ENCODE peak calls at places on chromosomes 13 and 19, in five cellular contexts. One of them, this sample, is unnamed.

GRCh38 chr19:47713046-47714021 is at the start of gene EHD2:
- DNase-seq in AG09319: peak; percentile 68
- DNase-seq in left ventricle myocardium inferior: peak; percentile 77
- DNase-seq in lower leg skin: peak; percentile 53
- DNase-seq in lung: peak; percentile 74
- DNase-seq in this sample: peak; percentile 81

GRCh38 chr13:25882732-25883357 is 169.0 kb downstream of the SHISA2 start:
- DNase-seq in AG09319: no peak
- DNase-seq in left ventricle myocardium inferior: no peak
- DNase-seq in lower leg skin: no peak
- DNase-seq in lung: no peak
- DNase-seq in this sample: peak; percentile 78

GRCh38 chr19:17125052-17125727 is 49.6 kb downstream of the MYO9B start:
- DNase-seq in AG09319: no peak
- DNase-seq in left ventricle myocardium inferior: no peak
- DNase-seq in lower leg skin: no peak
- DNase-seq in lung: no peak
- DNase-seq in this sample: peak; percentile 39

GRCh38 chr19:14393303-14393702 is 12.1 kb downstream of the ADGRE5 start:
- DNase-seq in AG09319: no peak
- DNase-seq in left ventricle myocardium inferior: no peak
- DNase-seq in lower leg skin: no peak
- DNase-seq in lung: no peak
- DNase-seq in this sample: no peak

GRCh38 chr19:44891016-44891882 is at the start of gene TOMM40:
- DNase-seq in AG09319: peak; percentile 99
- DNase-seq in left ventricle myocardium inferior: peak; percentile 100
- DNase-seq in lower leg skin: no peak
- DNase-seq in lung: no peak
- DNase-seq in this sample: no peak

GRCh38 chr13:37791699-37792098 is 77.9 kb downstream of the TRPC4 start:
- DNase-seq in AG09319: no peak
- DNase-seq in left ventricle myocardium inferior: no peak
- DNase-seq in lower leg skin: no peak
- DNase-seq in lung: no peak
- DNase-seq in this sample: no peak

GRCh38 chr19:31574251-31574973 is 225.2 kb upstream of the TSHZ3 start:
- DNase-seq in AG09319: no peak
- DNase-seq in left ventricle myocardium inferior: no peak
- DNase-seq in lower leg skin: no peak
- DNase-seq in lung: no peak
- DNase-seq in this sample: no peak

GRCh38 chr13:52980695-52981094 is 47.9 kb upstream of the OLFM4 start:
- DNase-seq in AG09319: no peak
- DNase-seq in left ventricle myocardium inferior: no peak
- DNase-seq in lower leg skin: no peak
- DNase-seq in lung: no peak
- DNase-seq in this sample: no peak

GRCh38 chr19:39582891-39583625 is 19.3 kb upstream of the LGALS13 start:
- DNase-seq in AG09319: no peak
- DNase-seq in left ventricle myocardium inferior: no peak
- DNase-seq in lower leg skin: no peak
- DNase-seq in lung: no peak
- DNase-seq in this sample: no peak

GRCh38 chr13:23159205-23159586 is 21.6 kb upstream of the SGCG start:
- DNase-seq in AG09319: no peak
- DNase-seq in left ventricle myocardium inferior: peak; percentile 33
- DNase-seq in lower leg skin: no peak
- DNase-seq in lung: no peak
- DNase-seq in this sample: peak; percentile 29

GRCh38 chr13:109809216-109809890 is 23.0 kb upstream of the IRS2 start:
- DNase-seq in AG09319: no peak
- DNase-seq in left ventricle myocardium inferior: no peak
- DNase-seq in lower leg skin: no peak
- DNase-seq in lung: no peak
- DNase-seq in this sample: no peak

GRCh38 chr19:31334101-31334848 is 15.0 kb downstream of the TSHZ3 start:
- DNase-seq in AG09319: no peak
- DNase-seq in left ventricle myocardium inferior: no peak
- DNase-seq in lower leg skin: no peak
- DNase-seq in lung: no peak
- DNase-seq in this sample: peak; percentile 72

GRCh38 chr13:27053902-27054595 is 117.6 kb downstream of the USP12 start:
- DNase-seq in AG09319: peak; percentile 49
- DNase-seq in left ventricle myocardium inferior: no peak
- DNase-seq in lower leg skin: no peak
- DNase-seq in lung: no peak
- DNase-seq in this sample: peak; percentile 35

GRCh38 chr13:107170270-107170931 is 602.5 kb upstream of the ARGLU1 start:
- DNase-seq in AG09319: no peak
- DNase-seq in left ventricle myocardium inferior: no peak
- DNase-seq in lower leg skin: no peak
- DNase-seq in lung: no peak
- DNase-seq in this sample: no peak

GRCh38 chr13:98507060-98507797 is 69.7 kb downstream of the STK24 start:
- DNase-seq in AG09319: no peak
- DNase-seq in left ventricle myocardium inferior: peak; percentile 72
- DNase-seq in lower leg skin: no peak
- DNase-seq in lung: peak; percentile 61
- DNase-seq in this sample: peak; percentile 64

GRCh38 chr19:9836021-9836420 is 903 bp downstream of the PIN1 start:
- DNase-seq in AG09319: no peak
- DNase-seq in left ventricle myocardium inferior: no peak
- DNase-seq in lower leg skin: no peak
- DNase-seq in lung: no peak
- DNase-seq in this sample: peak; percentile 60

GRCh38 chr19:2202366-2202765 is 33.8 kb downstream of the PLEKHJ1 start:
- DNase-seq in AG09319: no peak
- DNase-seq in left ventricle myocardium inferior: no peak
- DNase-seq in lower leg skin: no peak
- DNase-seq in lung: no peak
- DNase-seq in this sample: no peak

GRCh38 chr13:44815507-44816074 is 173.7 kb downstream of the NUFIP1 start:
- DNase-seq in AG09319: peak; percentile 68
- DNase-seq in left ventricle myocardium inferior: no peak
- DNase-seq in lower leg skin: peak; percentile 47
- DNase-seq in lung: peak; percentile 72
- DNase-seq in this sample: peak; percentile 99

GRCh38 chr13:79679334-79679733 is 198.4 kb downstream of the NDFIP2 start:
- DNase-seq in AG09319: peak; percentile 47
- DNase-seq in left ventricle myocardium inferior: peak; percentile 51
- DNase-seq in lower leg skin: peak; percentile 75
- DNase-seq in lung: peak; percentile 76
- DNase-seq in this sample: peak; percentile 88

GRCh38 chr19:4516939-4517300 is 1.4 kb downstream of the PLIN4 start:
- DNase-seq in AG09319: no peak
- DNase-seq in left ventricle myocardium inferior: peak; percentile 54
- DNase-seq in lower leg skin: no peak
- DNase-seq in lung: no peak
- DNase-seq in this sample: no peak

GRCh38 chr19:37306383-37306963 is 64.4 kb upstream of the ZNF527 start:
- DNase-seq in AG09319: no peak
- DNase-seq in left ventricle myocardium inferior: no peak
- DNase-seq in lower leg skin: no peak
- DNase-seq in lung: no peak
- DNase-seq in this sample: no peak

DNA sequence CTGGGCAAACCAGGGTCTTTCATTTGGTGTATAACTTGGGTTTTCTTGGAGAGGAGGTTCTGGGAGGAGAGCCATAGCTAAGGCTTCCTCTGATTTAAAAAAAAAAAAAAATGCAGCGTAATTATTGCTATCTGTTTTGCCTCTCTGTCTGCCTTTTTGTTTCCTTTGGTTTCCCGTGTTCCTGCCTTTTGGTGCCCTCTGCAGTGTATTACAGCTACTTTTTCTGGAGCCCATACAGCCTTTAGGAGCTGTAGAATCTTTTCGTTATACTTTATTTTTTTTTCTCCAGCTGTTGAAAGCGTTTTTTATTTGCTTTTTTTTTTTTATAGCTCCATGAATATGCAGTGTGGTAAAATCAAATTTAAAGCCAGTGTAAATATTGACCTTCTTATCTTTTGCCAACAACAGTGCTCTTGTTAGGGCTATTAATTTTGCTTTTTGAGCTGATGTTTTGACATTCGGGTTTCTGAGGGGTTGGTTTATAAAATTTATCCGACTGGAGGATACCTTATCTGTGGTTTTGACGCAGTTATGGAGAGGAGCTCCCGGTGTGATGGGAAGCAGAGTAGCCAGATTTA is 38.1 kb downstream of the ZNF493 start:
- DNase-seq in AG09319: no peak
- DNase-seq in left ventricle myocardium inferior: no peak
- DNase-seq in lower leg skin: no peak
- DNase-seq in lung: no peak
- DNase-seq in this sample: no peak
- TF ChIP-seq CTCF in AG09319: no peak
- TF ChIP-seq CTCF in left ventricle myocardium inferior: no peak
- TF ChIP-seq CTCF in lower leg skin: no peak
- TF ChIP-seq CTCF in lung: no peak
- TF ChIP-seq CTCF in this sample: no peak

DNA sequence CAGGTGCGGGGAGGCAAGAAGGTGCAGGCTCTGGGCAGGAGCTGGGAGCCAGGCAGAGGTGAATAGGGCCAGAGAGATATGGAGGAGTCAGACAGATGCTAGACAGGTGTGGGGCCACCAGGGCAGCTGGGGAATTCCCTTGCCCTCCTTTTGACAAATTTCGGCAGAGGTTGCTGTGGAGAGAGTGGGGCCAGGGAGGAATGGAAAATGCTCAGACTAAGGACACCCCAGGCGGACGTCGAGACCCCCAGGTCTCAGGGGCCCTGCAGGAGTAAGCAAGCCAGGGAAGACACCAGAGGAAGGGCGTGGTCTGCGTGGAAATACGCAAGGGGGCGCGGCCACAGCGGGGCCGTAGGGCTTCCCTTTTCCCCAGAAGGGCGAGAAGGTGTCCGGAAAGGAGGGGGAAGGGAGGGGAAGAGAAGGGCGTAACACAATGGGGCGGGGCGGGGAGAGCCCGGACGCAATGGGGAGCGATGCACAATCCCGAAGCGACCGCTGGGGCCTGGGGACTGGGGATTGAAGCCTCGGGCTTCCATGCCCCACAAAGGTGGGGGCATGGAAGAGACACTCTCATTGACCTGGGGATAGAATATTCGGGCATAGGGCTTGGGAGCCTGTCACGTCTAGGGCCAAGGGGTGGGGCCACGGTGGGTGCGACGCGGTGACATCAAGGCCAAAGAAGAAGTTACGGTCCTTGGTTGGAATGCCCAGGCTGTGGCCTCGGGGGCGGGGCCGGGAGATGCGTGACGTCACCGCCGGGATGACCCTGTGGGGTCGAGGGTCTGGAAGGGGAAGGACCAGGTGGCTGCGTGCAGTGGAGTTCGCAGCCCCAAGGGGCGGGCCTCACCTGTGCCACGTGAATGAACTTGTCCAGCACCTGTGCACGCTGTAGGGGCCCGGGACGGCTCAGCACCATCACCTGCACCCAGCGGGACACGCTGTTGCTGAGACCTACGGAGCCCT is 8.2 kb downstream of the RASGRP4 start:
- DNase-seq in AG09319: no peak
- DNase-seq in left ventricle myocardium inferior: peak; percentile 65
- DNase-seq in lower leg skin: peak; percentile 65
- DNase-seq in lung: peak; percentile 77
- DNase-seq in this sample: no peak
- TF ChIP-seq CTCF in AG09319: no peak
- TF ChIP-seq CTCF in left ventricle myocardium inferior: no peak
- TF ChIP-seq CTCF in lower leg skin: no peak
- TF ChIP-seq CTCF in lung: no peak
- TF ChIP-seq CTCF in this sample: no peak

GRCh38 chr19:13029893-13030292 is 34.6 kb downstream of the NFIX start:
- DNase-seq in AG09319: no peak
- DNase-seq in left ventricle myocardium inferior: no peak
- DNase-seq in lower leg skin: no peak
- DNase-seq in lung: no peak
- DNase-seq in this sample: no peak
- TF ChIP-seq CTCF in AG09319: peak; percentile 46
- TF ChIP-seq CTCF in left ventricle myocardium inferior: peak; percentile 55
- TF ChIP-seq CTCF in lower leg skin: no peak
- TF ChIP-seq CTCF in lung: no peak
- TF ChIP-seq CTCF in this sample: peak; percentile 50

GRCh38 chr19:8021374-8021773 is 15.9 kb upstream of the ELAVL1 start:
- DNase-seq in AG09319: no peak
- DNase-seq in left ventricle myocardium inferior: no peak
- DNase-seq in lower leg skin: no peak
- DNase-seq in lung: no peak
- DNase-seq in this sample: no peak
- TF ChIP-seq CTCF in AG09319: no peak
- TF ChIP-seq CTCF in left ventricle myocardium inferior: no peak
- TF ChIP-seq CTCF in lower leg skin: no peak
- TF ChIP-seq CTCF in lung: no peak
- TF ChIP-seq CTCF in this sample: no peak